ENCODE peak calls at places on chromosomes 6 and 20, in seven cellular contexts. J, S, C, T, K, B and I are unnamed samples. For H3K4me1, the result is how much of the 10 kb centered on the place peaks cover.

GRCh38 chr20:37823276-37823980 is 79.5 kb upstream of the VSTM2L start:
- DNase-seq in J (no peak), S (no peak), C (no peak), T (peak), K (no peak), B (no peak), I (no peak)

GRCh38 chr6:19342616-19343015 is 494.6 kb upstream of the ID4 start:
- DNase-seq in J (no peak), S (no peak), C (no peak), T (peak), K (no peak), B (no peak), I (no peak)

GRCh38 chr6:118263929-118264486 is 284.1 kb upstream of the PLN start:
- DNase-seq in J (no peak), S (peak), C (no peak), T (no peak), K (no peak), B (no peak), I (no peak)

GRCh38 chr20:40992349-40993113 is 36.1 kb upstream of the TOP1 start:
- DNase-seq in J (no peak), S (no peak), C (no peak), T (no peak), K (no peak), B (no peak), I (peak)

GRCh38 chr20:49775229-49775693 is 37.4 kb upstream of the SLC9A8 start:
- DNase-seq in J (peak), S (no peak), C (peak), T (no peak), K (no peak), B (no peak), I (no peak)

GRCh38 chr6:84688187-84688878 is 76.1 kb downstream of the TBX18 start:
- DNase-seq in J (no peak), S (no peak), C (no peak), T (no peak), K (no peak), B (no peak), I (no peak)

GRCh38 chr20:20837574-20838021 is 125.2 kb upstream of the RALGAPA2 start:
- DNase-seq in J (peak), S (peak), C (no peak), T (peak), K (no peak), B (peak), I (no peak)

GRCh38 chr20:64119681-64120341 is 12.4 kb upstream of the NPBWR2 start:
- DNase-seq in J (peak), S (no peak), C (peak), T (no peak), K (no peak), B (no peak), I (peak)

GRCh38 chr20:61513124-61514017 is 261.3 kb downstream of the CDH4 start:
- DNase-seq in J (peak), S (no peak), C (no peak), T (no peak), K (no peak), B (no peak), I (peak)

GRCh38 chr20:37245671-37246237 is 15.9 kb downstream of the GHRH start:
- DNase-seq in J (no peak), S (no peak), C (no peak), T (no peak), K (no peak), B (no peak), I (no peak)

GRCh38 chr20:37297066-37297736 is 7.7 kb downstream of the MANBAL start:
- DNase-seq in J (no peak), S (no peak), C (peak), T (peak), K (no peak), B (no peak), I (no peak)

GRCh38 chr6:32604434-32604877 is 14.8 kb upstream of the HLA-DRB1 start:
- DNase-seq in J (no peak), S (no peak), C (no peak), T (peak), K (no peak), B (no peak), I (no peak)

GRCh38 chr6:95574811-95575210 is 2.5 kb upstream of the MANEA start:
- DNase-seq in J (no peak), S (peak), C (no peak), T (peak), K (no peak), B (no peak), I (no peak)

GRCh38 chr20:1242530-1242929 is 16.7 kb downstream of the RAD21L1 start:
- DNase-seq in J (no peak), S (no peak), C (no peak), T (peak), K (no peak), B (no peak), I (no peak)

GRCh38 chr20:10603971-10604864 is 69.6 kb downstream of the JAG1 start:
- DNase-seq in J (no peak), S (no peak), C (peak), T (peak), K (no peak), B (no peak), I (no peak)

GRCh38 chr20:34952676-34953075 is 2.9 kb downstream of the GSS start:
- DNase-seq in J (no peak), S (peak), C (no peak), T (peak), K (no peak), B (no peak), I (no peak)

GRCh38 chr6:220312-220711 is 72.0 kb upstream of the DUSP22 start:
- DNase-seq in J (no peak), S (no peak), C (no peak), T (no peak), K (no peak), B (no peak), I (no peak)

GRCh38 chr6:125008957-125009356 is 46.7 kb downstream of the RNF217 start:
- DNase-seq in J (no peak), S (no peak), C (no peak), T (no peak), K (no peak), B (no peak), I (no peak)

GRCh38 chr6:30769088-30769852 is 24.9 kb upstream of the IER3 start:
- DNase-seq in J (peak), S (peak), C (no peak), T (peak), K (no peak), B (no peak), I (peak)

GRCh38 chr20:42886046-42886445 is 303.7 kb downstream of the PTPRT start:
- DNase-seq in J (no peak), S (no peak), C (no peak), T (no peak), K (no peak), B (no peak), I (peak)

GRCh38 chr20:62522748-62523396 is 47.1 kb upstream of the GATA5 start:
- DNase-seq in J (no peak), S (no peak), C (no peak), T (no peak), K (no peak), B (no peak), I (no peak)

GRCh38 chr6:44006872-44007303 is 120.4 kb downstream of the MRPL14 start:
- DNase-seq in J (no peak), S (no peak), C (peak), T (no peak), K (no peak), B (no peak), I (no peak)

GRCh38 chr6:73452107-73452461 is at the start of gene CGAS:
- DNase-seq in J (peak), S (peak), C (peak), T (peak), K (peak), B (peak), I (peak)

GRCh38 chr20:43433250-43433854 is 24.3 kb upstream of the SRSF6 start:
- DNase-seq in J (no peak), S (no peak), C (no peak), T (no peak), K (no peak), B (no peak), I (no peak)

DNA sequence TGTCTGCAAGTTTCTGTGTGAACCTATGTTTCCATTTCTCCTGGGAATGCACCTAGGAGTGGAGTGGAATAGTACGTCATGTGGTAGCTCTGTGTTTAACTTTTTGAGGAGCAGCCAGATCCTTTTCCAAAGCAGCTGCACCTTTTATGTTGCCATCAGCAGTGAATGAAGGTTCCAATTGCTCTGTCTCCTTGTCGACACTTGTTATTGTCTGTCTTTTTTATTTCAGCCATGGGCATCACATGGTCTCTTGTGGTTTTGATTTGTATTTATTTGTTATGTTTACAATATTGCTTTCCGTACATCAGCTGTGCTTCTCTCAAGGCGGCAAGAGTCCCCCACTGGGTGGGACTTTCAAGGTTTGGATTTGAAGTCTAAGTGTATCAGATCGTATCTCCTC is 33.9 kb upstream of the STX16 start:
- DNase-seq in J (no peak), S (no peak), C (no peak), T (no peak), K (no peak), B (no peak), I (no peak)
- TF ChIP-seq CTCF in J (no peak), S (no peak), C (no peak), T (no peak), K (no peak), B (no peak), I (no peak)

DNA sequence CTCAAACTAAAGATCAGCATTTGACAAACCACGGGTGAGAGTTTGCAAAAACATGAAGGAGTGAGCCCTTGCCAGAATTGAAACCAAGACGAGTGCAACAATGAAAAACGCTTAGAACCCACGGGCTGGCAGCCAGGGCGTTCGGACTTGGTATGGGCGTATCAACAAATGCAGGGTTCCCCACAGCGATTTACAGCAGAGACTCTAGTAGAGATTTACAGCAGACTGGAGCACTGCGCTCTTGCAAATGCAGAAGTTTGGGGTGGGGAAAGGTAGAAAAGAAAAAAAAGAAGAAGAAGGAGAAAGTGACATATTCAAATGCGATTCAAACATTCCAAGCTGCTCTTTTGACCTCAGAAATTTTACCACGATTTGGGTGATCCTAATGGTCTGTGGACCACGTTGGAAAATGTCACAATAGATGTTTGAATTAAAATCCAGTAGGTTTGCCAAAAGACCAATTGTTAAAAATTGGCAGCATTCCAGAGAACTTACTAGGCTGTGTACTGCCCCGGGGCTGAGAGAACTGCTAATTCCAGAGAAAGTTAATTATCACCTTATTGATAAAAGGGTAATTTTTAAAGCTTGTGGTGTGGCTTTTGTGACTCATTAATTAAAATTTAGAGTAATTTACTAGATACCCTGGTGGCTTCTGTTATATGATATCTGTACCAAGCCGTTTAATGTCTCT is 3.4 kb downstream of the SCML4 start:
- DNase-seq in J (no peak), S (peak), C (no peak), T (peak), K (peak), B (no peak), I (no peak)
- H3K27ac ChIP-seq in J (peak), S (no peak), C (no peak), T (no peak), K (no peak), B (no peak), I (peak)

GRCh38 chr20:59382326-59382725 is 81.9 kb downstream of the EDN3 start:
- DNase-seq in J (no peak), S (no peak), C (no peak), T (no peak), K (no peak), B (no peak), I (no peak)
- H3K4me1 ChIP-seq in J (under half), S (under half), C (under half), T (under half), K (under half), B (under half), I (under half)

DNA sequence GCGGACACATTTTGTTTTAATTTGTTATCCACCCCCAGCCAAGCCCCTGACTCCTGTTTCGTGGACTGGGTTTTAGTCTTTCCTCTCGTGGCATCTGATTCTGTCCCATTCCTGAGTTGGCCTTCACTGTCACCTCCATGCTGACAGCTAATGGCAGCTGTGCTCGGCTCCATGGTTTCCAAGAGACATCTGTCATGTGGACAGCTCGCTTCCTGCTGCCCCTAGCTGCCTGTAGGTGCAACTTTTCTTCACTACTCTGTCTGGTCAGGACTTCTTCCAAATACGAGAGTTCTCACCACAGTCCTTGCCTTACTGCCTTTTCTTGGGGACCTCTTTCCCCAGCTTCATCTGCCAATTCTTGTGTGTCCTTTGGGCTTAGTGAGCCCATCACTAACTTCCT is 140.6 kb downstream of the F13A1 start:
- DNase-seq in J (no peak), S (no peak), C (no peak), T (no peak), K (no peak), B (no peak), I (no peak)
- TF ChIP-seq CTCF in J (no peak), S (no peak), C (no peak), T (no peak), K (no peak), B (no peak), I (no peak)